ENCODE peak calls at places on chromosomes 16 and 17, in four cellular contexts. H, W, D and T are unnamed samples.

GRCh38 chr16:29694384-29695195 is 15.6 kb downstream of the QPRT start:
- DNase-seq in H (peak), W (no peak), D (no peak), T (no peak)

GRCh38 chr16:61820398-61820797 is 215.8 kb downstream of the CDH8 start:
- DNase-seq in H (no peak), W (no peak), D (no peak), T (no peak)

GRCh38 chr16:19520861-19521331 is 1.0 kb downstream of the GDE1 start:
- DNase-seq in H (no peak), W (no peak), D (no peak), T (no peak)

GRCh38 chr16:3135120-3135715 is 389 bp downstream of the ZNF213 start:
- DNase-seq in H (no peak), W (no peak), D (no peak), T (no peak)

GRCh38 chr16:71762186-71762585 is 37.7 kb upstream of the PHLPP2 start:
- DNase-seq in H (no peak), W (no peak), D (no peak), T (no peak)

GRCh38 chr17:65749479-65749878 is 188.0 kb upstream of the AXIN2 start:
- DNase-seq in H (no peak), W (no peak), D (no peak), T (no peak)

GRCh38 chr16:46762583-46762982 is 14.4 kb upstream of the MYLK3 start:
- DNase-seq in H (no peak), W (no peak), D (no peak), T (no peak)

GRCh38 chr17:37177234-37177633 is 198.6 kb upstream of the C17orf78 start:
- DNase-seq in H (no peak), W (no peak), D (peak), T (no peak)

GRCh38 chr16:63481060-63481459 is 1444.8 kb upstream of the CDH8 start:
- DNase-seq in H (no peak), W (no peak), D (no peak), T (no peak)

GRCh38 chr17:75897076-75898019 is 597 bp upstream of the TRIM65 start:
- DNase-seq in H (peak), W (no peak), D (no peak), T (no peak)